ENCODE peak calls at places on chromosomes 13 and 19, in ten cellular contexts. One of them, this sample, is unnamed.

GRCh38 chr13:92355213-92355612 is 871.4 kb upstream of the GPC6 start:
- DNase-seq in neural crest cell: no peak
- DNase-seq in testis: peak
- DNase-seq in osteocyte: no peak
- DNase-seq in body of pancreas: peak
- DNase-seq in AG09309: no peak
- DNase-seq in thoracic aorta: no peak
- DNase-seq in cardiac muscle cell: peak
- DNase-seq in HFFc6: no peak
- DNase-seq in sigmoid colon: no peak
- DNase-seq in this sample: no peak

GRCh38 chr19:14795078-14795721 is 16.8 kb upstream of the ADGRE2 start:
- DNase-seq in AG09309: no peak
- DNase-seq in testis: no peak
- DNase-seq in thoracic aorta: no peak
- DNase-seq in body of pancreas: no peak
- DNase-seq in HFFc6: no peak
- DNase-seq in neural crest cell: no peak
- DNase-seq in sigmoid colon: no peak
- DNase-seq in osteocyte: no peak
- DNase-seq in cardiac muscle cell: no peak
- DNase-seq in this sample: peak

GRCh38 chr19:31140717-31141116 is 208.5 kb downstream of the TSHZ3 start:
- DNase-seq in osteocyte: no peak
- DNase-seq in body of pancreas: no peak
- DNase-seq in neural crest cell: no peak
- DNase-seq in AG09309: no peak
- DNase-seq in HFFc6: peak
- DNase-seq in testis: no peak
- DNase-seq in sigmoid colon: no peak
- DNase-seq in thoracic aorta: no peak
- DNase-seq in cardiac muscle cell: no peak
- DNase-seq in this sample: no peak

GRCh38 chr19:15563325-15563794 is 51.7 kb upstream of the CYP4F8 start:
- DNase-seq in sigmoid colon: no peak
- DNase-seq in cardiac muscle cell: no peak
- DNase-seq in neural crest cell: no peak
- DNase-seq in body of pancreas: peak
- DNase-seq in testis: peak
- DNase-seq in osteocyte: no peak
- DNase-seq in thoracic aorta: no peak
- DNase-seq in AG09309: no peak
- DNase-seq in HFFc6: no peak
- DNase-seq in this sample: no peak

GRCh38 chr19:3753631-3754410 is 7.7 kb downstream of the APBA3 start:
- DNase-seq in cardiac muscle cell: no peak
- DNase-seq in body of pancreas: no peak
- DNase-seq in thoracic aorta: no peak
- DNase-seq in AG09309: no peak
- DNase-seq in sigmoid colon: no peak
- DNase-seq in HFFc6: no peak
- DNase-seq in testis: no peak
- DNase-seq in neural crest cell: no peak
- DNase-seq in osteocyte: no peak
- DNase-seq in this sample: no peak

GRCh38 chr19:45560686-45561085 is 23.9 kb downstream of the OPA3 start:
- DNase-seq in AG09309: no peak
- DNase-seq in osteocyte: no peak
- DNase-seq in HFFc6: no peak
- DNase-seq in testis: no peak
- DNase-seq in body of pancreas: no peak
- DNase-seq in thoracic aorta: no peak
- DNase-seq in neural crest cell: no peak
- DNase-seq in cardiac muscle cell: peak
- DNase-seq in sigmoid colon: no peak
- DNase-seq in this sample: no peak

GRCh38 chr13:98419786-98420559 is 156.9 kb downstream of the STK24 start:
- DNase-seq in thoracic aorta: no peak
- DNase-seq in body of pancreas: no peak
- DNase-seq in HFFc6: no peak
- DNase-seq in AG09309: no peak
- DNase-seq in cardiac muscle cell: no peak
- DNase-seq in sigmoid colon: no peak
- DNase-seq in testis: no peak
- DNase-seq in osteocyte: no peak
- DNase-seq in neural crest cell: no peak
- DNase-seq in this sample: no peak

GRCh38 chr19:48218964-48219363 is 36.7 kb downstream of the CARD8 start:
- DNase-seq in thoracic aorta: no peak
- DNase-seq in body of pancreas: no peak
- DNase-seq in sigmoid colon: no peak
- DNase-seq in neural crest cell: no peak
- DNase-seq in HFFc6: no peak
- DNase-seq in testis: no peak
- DNase-seq in cardiac muscle cell: no peak
- DNase-seq in osteocyte: no peak
- DNase-seq in AG09309: no peak
- DNase-seq in this sample: no peak

GRCh38 chr19:13195678-13196077 is 45.5 kb downstream of the IER2 start:
- DNase-seq in testis: no peak
- DNase-seq in neural crest cell: peak
- DNase-seq in cardiac muscle cell: peak
- DNase-seq in sigmoid colon: no peak
- DNase-seq in HFFc6: no peak
- DNase-seq in thoracic aorta: no peak
- DNase-seq in body of pancreas: peak
- DNase-seq in osteocyte: no peak
- DNase-seq in AG09309: no peak
- DNase-seq in this sample: no peak

GRCh38 chr19:42370667-42371066 is 19.4 kb downstream of the CNFN start:
- DNase-seq in HFFc6: no peak
- DNase-seq in AG09309: no peak
- DNase-seq in cardiac muscle cell: no peak
- DNase-seq in testis: no peak
- DNase-seq in thoracic aorta: no peak
- DNase-seq in osteocyte: no peak
- DNase-seq in neural crest cell: no peak
- DNase-seq in body of pancreas: no peak
- DNase-seq in sigmoid colon: no peak
- DNase-seq in this sample: no peak

GRCh38 chr13:37869756-37870488 is at the start of gene TRPC4:
- DNase-seq in testis: peak
- DNase-seq in osteocyte: peak
- DNase-seq in sigmoid colon: peak
- DNase-seq in thoracic aorta: no peak
- DNase-seq in neural crest cell: peak
- DNase-seq in cardiac muscle cell: peak
- DNase-seq in AG09309: peak
- DNase-seq in body of pancreas: peak
- DNase-seq in HFFc6: peak
- DNase-seq in this sample: no peak

GRCh38 chr19:49588370-49589122 is 2.4 kb upstream of the PRR12 start:
- DNase-seq in HFFc6: no peak
- DNase-seq in body of pancreas: no peak
- DNase-seq in neural crest cell: no peak
- DNase-seq in sigmoid colon: no peak
- DNase-seq in cardiac muscle cell: no peak
- DNase-seq in osteocyte: no peak
- DNase-seq in thoracic aorta: no peak
- DNase-seq in AG09309: no peak
- DNase-seq in testis: no peak
- DNase-seq in this sample: no peak

GRCh38 chr13:20637811-20638210 is 65.7 kb upstream of the IL17D start:
- DNase-seq in AG09309: no peak
- DNase-seq in HFFc6: no peak
- DNase-seq in osteocyte: no peak
- DNase-seq in testis: no peak
- DNase-seq in sigmoid colon: no peak
- DNase-seq in body of pancreas: no peak
- DNase-seq in thoracic aorta: no peak
- DNase-seq in cardiac muscle cell: no peak
- DNase-seq in neural crest cell: no peak
- DNase-seq in this sample: no peak

GRCh38 chr13:107937841-107938240 is 277.5 kb downstream of the LIG4 start:
- DNase-seq in AG09309: no peak
- DNase-seq in cardiac muscle cell: no peak
- DNase-seq in neural crest cell: no peak
- DNase-seq in testis: no peak
- DNase-seq in body of pancreas: no peak
- DNase-seq in osteocyte: no peak
- DNase-seq in HFFc6: no peak
- DNase-seq in sigmoid colon: no peak
- DNase-seq in thoracic aorta: no peak
- DNase-seq in this sample: no peak

GRCh38 chr13:52827839-52828238 is 20.6 kb downstream of the PCDH8 start:
- DNase-seq in neural crest cell: no peak
- DNase-seq in HFFc6: no peak
- DNase-seq in sigmoid colon: no peak
- DNase-seq in AG09309: no peak
- DNase-seq in thoracic aorta: no peak
- DNase-seq in testis: no peak
- DNase-seq in cardiac muscle cell: no peak
- DNase-seq in body of pancreas: no peak
- DNase-seq in osteocyte: no peak
- DNase-seq in this sample: no peak

GRCh38 chr19:33444993-33445751 is 71.7 kb downstream of the CEBPG start:
- DNase-seq in cardiac muscle cell: no peak
- DNase-seq in osteocyte: no peak
- DNase-seq in thoracic aorta: no peak
- DNase-seq in HFFc6: no peak
- DNase-seq in sigmoid colon: peak
- DNase-seq in testis: no peak
- DNase-seq in body of pancreas: no peak
- DNase-seq in neural crest cell: no peak
- DNase-seq in AG09309: no peak
- DNase-seq in this sample: no peak

GRCh38 chr19:43432866-43433673 is 18.4 kb downstream of the TEX101 start:
- DNase-seq in testis: peak
- DNase-seq in body of pancreas: peak
- DNase-seq in cardiac muscle cell: peak
- DNase-seq in sigmoid colon: peak
- DNase-seq in osteocyte: no peak
- DNase-seq in neural crest cell: peak
- DNase-seq in thoracic aorta: no peak
- DNase-seq in HFFc6: peak
- DNase-seq in AG09309: no peak
- DNase-seq in this sample: peak

GRCh38 chr19:49911381-49912145 is 14.9 kb upstream of the IL4I1 start:
- DNase-seq in neural crest cell: no peak
- DNase-seq in testis: no peak
- DNase-seq in thoracic aorta: no peak
- DNase-seq in HFFc6: no peak
- DNase-seq in AG09309: no peak
- DNase-seq in body of pancreas: no peak
- DNase-seq in cardiac muscle cell: no peak
- DNase-seq in sigmoid colon: no peak
- DNase-seq in osteocyte: no peak
- DNase-seq in this sample: no peak

GRCh38 chr13:51781246-51782022 is 22.5 kb downstream of the DHRS12 start:
- DNase-seq in testis: peak
- DNase-seq in osteocyte: no peak
- DNase-seq in AG09309: no peak
- DNase-seq in thoracic aorta: no peak
- DNase-seq in neural crest cell: no peak
- DNase-seq in body of pancreas: peak
- DNase-seq in cardiac muscle cell: peak
- DNase-seq in sigmoid colon: no peak
- DNase-seq in HFFc6: no peak
- DNase-seq in this sample: no peak
- TF ChIP-seq CTCF in testis: no peak
- TF ChIP-seq CTCF in osteocyte: peak
- TF ChIP-seq CTCF in AG09309: peak
- TF ChIP-seq CTCF in thoracic aorta: no peak
- TF ChIP-seq CTCF in neural crest cell: peak
- TF ChIP-seq CTCF in body of pancreas: peak
- TF ChIP-seq CTCF in cardiac muscle cell: peak
- TF ChIP-seq CTCF in sigmoid colon: no peak
- TF ChIP-seq CTCF in HFFc6: peak
- TF ChIP-seq CTCF in this sample: peak

DNA sequence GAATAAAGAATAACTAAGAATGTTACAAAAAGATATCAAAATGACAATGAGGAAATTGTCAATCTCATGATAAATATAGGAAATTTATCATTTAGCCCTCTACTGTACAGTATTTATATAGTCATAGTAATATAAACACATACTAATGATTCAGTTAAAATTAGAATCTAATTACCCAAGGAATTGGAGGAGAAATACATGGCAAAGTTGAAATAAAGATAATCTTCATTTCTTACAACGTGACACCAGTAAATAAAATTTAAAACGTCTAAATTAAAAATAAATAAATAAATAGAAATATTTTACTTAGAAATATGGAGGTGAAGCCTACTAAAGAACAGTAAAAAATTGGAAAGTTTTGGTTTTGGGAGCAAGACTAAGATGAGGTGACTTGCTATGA is 2163.1 kb upstream of the PCDH20 start:
- DNase-seq in testis: no peak
- DNase-seq in HFFc6: no peak
- DNase-seq in neural crest cell: no peak
- DNase-seq in osteocyte: no peak
- DNase-seq in body of pancreas: no peak
- DNase-seq in AG09309: no peak
- DNase-seq in sigmoid colon: no peak
- DNase-seq in thoracic aorta: no peak
- DNase-seq in cardiac muscle cell: no peak
- DNase-seq in this sample: no peak
- TF ChIP-seq CTCF in testis: no peak
- TF ChIP-seq CTCF in HFFc6: no peak
- TF ChIP-seq CTCF in neural crest cell: no peak
- TF ChIP-seq CTCF in osteocyte: no peak
- TF ChIP-seq CTCF in body of pancreas: no peak
- TF ChIP-seq CTCF in AG09309: no peak
- TF ChIP-seq CTCF in sigmoid colon: no peak
- TF ChIP-seq CTCF in thoracic aorta: no peak
- TF ChIP-seq CTCF in cardiac muscle cell: no peak
- TF ChIP-seq CTCF in this sample: no peak

DNA sequence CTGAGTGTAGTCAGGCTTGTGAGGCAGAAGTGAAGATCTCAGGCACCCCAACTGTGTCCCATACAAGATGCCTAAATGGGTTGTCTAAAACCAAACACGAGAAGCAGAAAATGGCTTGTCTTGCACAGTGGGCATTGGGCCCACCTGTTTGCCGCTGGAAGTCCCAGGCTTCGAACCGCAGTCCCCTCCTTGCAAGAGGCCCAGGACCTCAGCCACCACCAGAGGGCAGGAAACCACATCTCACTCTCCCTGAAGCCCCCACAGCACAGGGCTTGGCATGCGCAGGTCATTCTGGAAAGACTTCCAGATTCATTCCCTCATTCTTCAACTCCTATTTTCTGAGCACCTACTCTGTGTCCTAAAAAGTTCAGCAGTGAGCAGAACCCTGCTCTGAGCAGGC is 973.7 kb downstream of the UQCRFS1 start:
- DNase-seq in cardiac muscle cell: peak
- DNase-seq in testis: peak
- DNase-seq in sigmoid colon: no peak
- DNase-seq in neural crest cell: peak
- DNase-seq in thoracic aorta: no peak
- DNase-seq in AG09309: no peak
- DNase-seq in HFFc6: no peak
- DNase-seq in body of pancreas: no peak
- DNase-seq in osteocyte: no peak
- DNase-seq in this sample: no peak
- TF ChIP-seq CTCF in cardiac muscle cell: peak
- TF ChIP-seq CTCF in testis: no peak
- TF ChIP-seq CTCF in sigmoid colon: no peak
- TF ChIP-seq CTCF in neural crest cell: peak
- TF ChIP-seq CTCF in thoracic aorta: no peak
- TF ChIP-seq CTCF in AG09309: peak
- TF ChIP-seq CTCF in HFFc6: peak
- TF ChIP-seq CTCF in body of pancreas: no peak
- TF ChIP-seq CTCF in osteocyte: peak
- TF ChIP-seq CTCF in this sample: no peak

GRCh38 chr19:51339313-51339686 is 2.6 kb downstream of the VSIG10L start:
- DNase-seq in cardiac muscle cell: no peak
- DNase-seq in AG09309: no peak
- DNase-seq in osteocyte: no peak
- DNase-seq in body of pancreas: no peak
- DNase-seq in testis: no peak
- DNase-seq in neural crest cell: no peak
- DNase-seq in sigmoid colon: no peak
- DNase-seq in thoracic aorta: no peak
- DNase-seq in HFFc6: no peak
- DNase-seq in this sample: no peak
- TF ChIP-seq CTCF in cardiac muscle cell: no peak
- TF ChIP-seq CTCF in AG09309: no peak
- TF ChIP-seq CTCF in osteocyte: no peak
- TF ChIP-seq CTCF in body of pancreas: no peak
- TF ChIP-seq CTCF in testis: no peak
- TF ChIP-seq CTCF in neural crest cell: no peak
- TF ChIP-seq CTCF in sigmoid colon: no peak
- TF ChIP-seq CTCF in thoracic aorta: no peak
- TF ChIP-seq CTCF in HFFc6: no peak
- TF ChIP-seq CTCF in this sample: no peak